ENCODE peak calls at places on chromosomes 2 and 18, in four cellular contexts. V is stomach, F is HepG2, W is vagina. I is an unnamed sample. For H3K4me1, the result is how much of the 10 kb centered on the place peaks cover.

GRCh38 chr2:188079176-188079575 is 212.5 kb upstream of the GULP1 start:
- DNase-seq in V (no peak), F (no peak), W (no peak), I (no peak)

GRCh38 chr2:112012556-112012955 is 42.5 kb upstream of the TMEM87B start:
- DNase-seq in V (no peak), F (no peak), W (no peak), I (no peak)

GRCh38 chr18:52130621-52131020 is 209.4 kb upstream of the DCC start:
- DNase-seq in V (no peak), F (no peak), W (no peak), I (no peak)

GRCh38 chr18:34695300-34695699 is 14.8 kb upstream of the DTNA start:
- DNase-seq in V (no peak), F (no peak), W (no peak), I (no peak)

GRCh38 chr2:224584768-224585204 is 377 bp downstream of the CUL3 start:
- DNase-seq in V (peak), F (peak), W (no peak), I (peak)

GRCh38 chr2:54416166-54416798 is 39.8 kb upstream of the SPTBN1 start:
- DNase-seq in V (peak), F (peak), W (no peak), I (no peak)

GRCh38 chr2:230640540-230641011 is 72.1 kb upstream of the CAB39 start:
- DNase-seq in V (no peak), F (no peak), W (no peak), I (no peak)

GRCh38 chr2:11090158-11090557 is 65.1 kb upstream of the SLC66A3 start:
- DNase-seq in V (no peak), F (no peak), W (peak), I (no peak)

GRCh38 chr2:62197017-62197586 is 1.2 kb downstream of the B3GNT2 start:
- DNase-seq in V (no peak), F (peak), W (no peak), I (peak)

GRCh38 chr2:43082111-43082877 is 144.1 kb downstream of the ZFP36L2 start:
- DNase-seq in V (no peak), F (no peak), W (no peak), I (no peak)

GRCh38 chr2:137367361-137367760 is 596.9 kb upstream of the HNMT start:
- DNase-seq in V (no peak), F (no peak), W (no peak), I (no peak)

GRCh38 chr18:68484241-68484640 is 230.7 kb downstream of the TMX3 start:
- DNase-seq in V (no peak), F (no peak), W (no peak), I (no peak)

GRCh38 chr2:33476100-33476792 is at the start of gene RASGRP3:
- DNase-seq in V (peak), F (peak), W (no peak), I (peak)

GRCh38 chr2:230282936-230283335 is 44.1 kb upstream of the SP140L start:
- DNase-seq in V (no peak), F (no peak), W (no peak), I (no peak)

GRCh38 chr2:239061824-239062560 is 214.1 kb downstream of the TWIST2 start:
- DNase-seq in V (peak), F (no peak), W (no peak), I (no peak)

GRCh38 chr2:239858179-239858578 is 167.0 kb downstream of the NDUFA10 start:
- DNase-seq in V (no peak), F (no peak), W (peak), I (no peak)

GRCh38 chr2:37588316-37588777 is 83.1 kb downstream of the CDC42EP3 start:
- DNase-seq in V (no peak), F (no peak), W (no peak), I (no peak)

GRCh38 chr2:86764661-86765307 is 25.9 kb downstream of the CD8A start:
- DNase-seq in V (no peak), F (peak), W (no peak), I (peak)

GRCh38 chr2:237326250-237327171 is 87.5 kb downstream of the COL6A3 start:
- DNase-seq in V (no peak), F (no peak), W (peak), I (no peak)

GRCh38 chr18:47903809-47904208 is 26.6 kb downstream of the SMAD2 start:
- DNase-seq in V (no peak), F (no peak), W (no peak), I (no peak)

GRCh38 chr2:36253086-36253485 is 102.5 kb upstream of the CRIM1 start:
- DNase-seq in V (no peak), F (no peak), W (no peak), I (no peak)

GRCh38 chr18:7317804-7318231 is 86.9 kb downstream of the LRRC30 start:
- DNase-seq in V (no peak), F (no peak), W (no peak), I (no peak)

GRCh38 chr18:9683418-9684396 is 24.4 kb upstream of the RAB31 start:
- DNase-seq in V (peak), F (peak), W (no peak), I (no peak)

GRCh38 chr2:223037433-223037800 is 14.6 kb upstream of the KCNE4 start:
- DNase-seq in V (no peak), F (no peak), W (no peak), I (no peak)

GRCh38 chr18:12012697-12013096 is 31.4 kb downstream of the IMPA2 start:
- DNase-seq in V (no peak), F (no peak), W (no peak), I (no peak)

GRCh38 chr18:12014521-12014920 is 33.2 kb downstream of the IMPA2 start:
- DNase-seq in V (no peak), F (no peak), W (no peak), I (no peak)

GRCh38 chr18:12014091-12014490 is 32.8 kb downstream of the IMPA2 start:
- DNase-seq in V (no peak), F (no peak), W (no peak), I (no peak)

GRCh38 chr18:12011962-12012549 is 30.7 kb downstream of the IMPA2 start:
- DNase-seq in V (peak), F (no peak), W (no peak), I (no peak)

DNA sequence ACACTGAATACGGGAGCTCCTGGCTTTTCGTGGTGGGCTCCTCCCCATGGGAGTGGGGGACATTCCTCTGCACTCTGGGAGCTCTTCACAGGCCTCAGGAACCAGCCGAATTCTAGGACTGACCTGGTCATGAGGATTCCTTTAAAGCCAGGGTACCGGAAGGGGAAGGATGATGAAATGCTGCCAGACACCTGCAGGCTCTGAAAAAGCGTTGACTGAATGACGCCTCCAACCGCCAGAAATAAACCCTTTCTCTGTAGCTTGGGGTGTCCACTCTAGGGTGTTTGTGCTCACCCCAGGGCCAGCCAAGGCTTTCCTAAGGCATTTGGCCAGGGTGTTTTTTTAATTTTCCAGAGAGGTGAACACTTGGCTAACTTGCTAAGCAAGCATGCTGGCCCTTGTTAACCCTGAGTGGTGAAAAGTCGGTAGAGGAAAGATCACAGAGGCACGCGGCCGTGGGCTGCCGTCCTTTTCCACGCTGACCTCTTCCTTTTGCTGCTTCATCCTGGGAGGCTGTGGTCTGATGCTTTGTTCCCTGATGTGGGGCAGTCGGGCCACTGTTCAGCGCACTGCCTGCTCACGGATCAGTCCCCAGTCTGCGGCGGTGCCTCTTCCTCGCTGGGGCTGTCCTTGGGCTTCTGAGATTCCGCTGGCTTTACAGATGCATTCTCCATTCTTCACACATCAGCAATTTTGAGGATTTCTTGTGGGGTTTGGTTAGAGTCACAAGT is 32.0 kb downstream of the IMPA2 start:
- DNase-seq in V (no peak), F (no peak), W (no peak), I (no peak)
- H3K4me1 ChIP-seq in V (half or more), F (under half), W (under half), I (under half)

DNA sequence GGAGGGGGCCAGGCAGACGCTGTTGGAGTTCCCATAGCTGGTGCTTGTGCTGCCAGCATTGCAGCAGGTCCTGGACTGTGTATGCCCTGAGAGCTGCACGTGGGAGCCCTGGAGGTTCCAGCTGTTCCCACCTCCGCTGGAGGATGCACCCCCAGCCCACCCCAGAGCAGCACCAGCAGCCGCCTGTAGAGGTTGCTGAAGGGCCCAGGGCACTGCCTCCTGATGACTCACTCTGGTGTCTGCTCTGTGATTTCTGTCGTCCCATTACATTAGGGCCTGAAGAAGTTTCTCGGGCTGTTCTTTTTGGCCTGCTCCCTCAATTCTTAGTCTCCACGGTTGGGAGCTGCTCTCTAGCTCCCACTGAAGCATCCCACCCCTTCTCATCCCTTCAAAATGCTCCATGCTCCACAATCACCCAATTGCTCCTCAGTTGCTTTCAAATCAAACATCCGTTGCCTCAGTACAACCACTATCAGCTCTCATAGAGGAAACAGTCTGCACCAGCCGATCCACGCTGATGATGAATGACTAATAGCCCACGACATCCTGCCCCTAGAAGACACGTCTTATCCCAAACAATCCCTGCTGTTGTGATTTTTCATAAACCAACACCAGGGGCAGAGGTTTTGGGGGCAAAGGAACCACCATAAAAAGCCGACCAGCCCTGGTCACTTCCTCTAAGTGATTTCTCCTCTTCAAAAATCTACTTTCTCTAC is 65.2 kb upstream of the RNF152 start:
- DNase-seq in V (no peak), F (no peak), W (no peak), I (no peak)
- TF ChIP-seq POLR2A in V (no peak), F (no peak), W (no peak), I (no peak)

DNA sequence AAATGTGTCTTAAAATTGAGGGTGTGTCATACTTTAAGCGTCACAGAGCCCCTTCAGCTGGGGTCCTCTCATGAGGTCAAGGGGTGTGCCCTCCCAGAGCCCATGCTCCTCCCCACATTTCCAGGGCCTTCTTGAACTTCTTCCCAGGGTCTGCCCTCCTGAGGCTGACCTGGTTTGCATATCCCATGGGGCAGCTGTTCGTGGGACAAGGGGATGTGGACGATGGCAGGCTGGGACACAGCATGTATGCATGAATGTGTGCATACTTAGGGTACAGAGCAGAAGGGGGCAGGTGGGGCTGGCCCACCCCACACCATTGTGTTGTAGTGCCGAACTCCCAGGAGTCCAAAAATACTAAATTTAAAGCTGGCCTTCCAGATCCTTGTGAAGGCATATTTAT is 46.2 kb upstream of the TAF1B start:
- DNase-seq in V (no peak), F (no peak), W (no peak), I (no peak)
- H3K4me1 ChIP-seq in V (under half), F (half or more), W (under half), I (under half)

GRCh38 chr2:15633971-15634346 is 42.3 kb downstream of the DDX1 start:
- DNase-seq in V (no peak), F (no peak), W (no peak), I (no peak)
- TF ChIP-seq POLR2A in V (no peak), F (no peak), W (no peak), I (no peak)

GRCh38 chr2:40281021-40281940 is 170.6 kb downstream of the SLC8A1 start:
- DNase-seq in V (no peak), F (no peak), W (no peak), I (no peak)
- H3K4me1 ChIP-seq in V (under half), F (under half), W (under half), I (under half)

GRCh38 chr2:134120718-134121630 is 132.9 kb upstream of the MGAT5 start:
- DNase-seq in V (peak), F (no peak), W (no peak), I (peak)
- TF ChIP-seq POLR2A in V (no peak), F (peak), W (no peak), I (no peak)

GRCh38 chr2:71281950-71282349 is 49.6 kb upstream of the ZNF638 start:
- DNase-seq in V (no peak), F (no peak), W (no peak), I (no peak)

GRCh38 chr2:71282493-71282892 is 49.1 kb upstream of the ZNF638 start:
- DNase-seq in V (no peak), F (peak), W (no peak), I (no peak)

GRCh38 chr2:71277536-71278103 is 50.7 kb upstream of the PAIP2B start:
- DNase-seq in V (no peak), F (peak), W (no peak), I (no peak)

GRCh38 chr2:71285706-71286105 is 45.9 kb upstream of the ZNF638 start:
- DNase-seq in V (no peak), F (no peak), W (no peak), I (no peak)

GRCh38 chr2:71283131-71283530 is 48.5 kb upstream of the ZNF638 start:
- DNase-seq in V (no peak), F (no peak), W (no peak), I (no peak)
- H3K4me1 ChIP-seq in V (under half), F (under half), W (under half), I (under half)

I was measured in Peyer's patch.